ENCODE peak calls at places on chromosomes 13 and 19, in nine cellular contexts. M is psoas muscle; Y is GM23248; L is effector memory CD4-positive, alpha-beta T cell; K is breast epithelium; G is body of pancreas; X is H1; U is tibial artery; A is heart left ventricle. F is an unnamed sample.

GRCh38 chr19:13850910-13851753 is 25.8 kb upstream of the NANOS3 start:
- DNase-seq in K (peak; percentile 91), L (peak; percentile 73), G (peak; percentile 91), U (peak; percentile 92), X (no peak), M (peak; percentile 95), A (peak; percentile 86), Y (peak; percentile 96), F (peak; percentile 96)

GRCh38 chr19:46357846-46358583 is 11.1 kb downstream of the PPP5C start:
- DNase-seq in A (no peak), U (no peak), Y (peak; percentile 71), L (no peak), X (no peak), K (no peak), M (no peak), G (peak; percentile 32), F (no peak)

GRCh38 chr13:34467450-34468083 is 474.5 kb upstream of the NBEA start:
- DNase-seq in K (no peak), U (no peak), G (no peak), Y (no peak), L (no peak), X (no peak), M (no peak), A (no peak), F (no peak)

GRCh38 chr19:36686365-36687213 is 823 bp upstream of the ZNF567 start:
- DNase-seq in L (no peak), K (no peak), U (peak; percentile 20), M (peak; percentile 54), A (no peak), Y (peak; percentile 32), X (peak; percentile 41), G (peak; percentile 20), F (peak; percentile 12)

GRCh38 chr19:47369923-47370625 is 21.0 kb downstream of the DHX34 start:
- DNase-seq in G (peak; percentile 50), X (no peak), K (no peak), A (no peak), U (no peak), M (no peak), Y (peak; percentile 85), L (no peak), F (peak; percentile 63)

GRCh38 chr19:42285546-42285945 is 16.4 kb upstream of the PRR19 start:
- DNase-seq in K (no peak), U (no peak), M (no peak), G (no peak), X (no peak), L (no peak), Y (no peak), A (no peak), F (no peak)

GRCh38 chr13:23987331-23987730 is 90.0 kb upstream of the C1QTNF9B start:
- DNase-seq in M (no peak), U (no peak), G (no peak), L (no peak), X (no peak), K (no peak), Y (peak; percentile 62), A (no peak), F (peak; percentile 62)

GRCh38 chr19:38676023-38676877 is 28.8 kb downstream of the ACTN4 start:
- DNase-seq in Y (peak; percentile 59), M (peak; percentile 63), X (no peak), U (no peak), L (no peak), G (no peak), K (no peak), A (peak; percentile 65), F (peak; percentile 56)

GRCh38 chr13:35191883-35192282 is 249.8 kb downstream of the NBEA start:
- DNase-seq in U (no peak), K (no peak), M (no peak), G (no peak), L (no peak), Y (no peak), X (no peak), A (no peak), F (peak; percentile 2)

GRCh38 chr19:44142014-44142523 is 715 bp downstream of the ZNF234 start:
- DNase-seq in M (no peak), L (no peak), G (no peak), X (peak; percentile 45), A (no peak), U (no peak), K (no peak), Y (peak; percentile 69), F (peak; percentile 44)

GRCh38 chr19:16012552-16012951 is 63.7 kb upstream of the TPM4 start:
- DNase-seq in X (no peak), M (no peak), U (no peak), K (no peak), A (no peak), L (no peak), Y (no peak), G (no peak), F (no peak)
- H3K9me3 ChIP-seq in X (peaks cover 76% of the 10 kb centered on the region), M (no peaks in the 10 kb centered on the region), U (no peaks in the 10 kb centered on the region), K (no peaks in the 10 kb centered on the region), A (no peaks in the 10 kb centered on the region), L (no peaks in the 10 kb centered on the region), Y (no peaks in the 10 kb centered on the region), G (no peaks in the 10 kb centered on the region), F (no peaks in the 10 kb centered on the region)

GRCh38 chr13:19083340-19083739 is 98.3 kb downstream of the TUBA3C start:
- DNase-seq in G (no peak), Y (no peak), A (no peak), X (no peak), L (no peak), U (no peak), M (no peak), K (no peak), F (no peak)
- H3K9me3 ChIP-seq in G (no peaks in the 10 kb centered on the region), Y (no peaks in the 10 kb centered on the region), A (peaks cover 26% of the 10 kb centered on the region), X (peaks cover 71% of the 10 kb centered on the region), L (no peaks in the 10 kb centered on the region), U (peaks cover 13% of the 10 kb centered on the region), M (peaks cover 10% of the 10 kb centered on the region), K (peaks cover 8% of the 10 kb centered on the region), F (no peaks in the 10 kb centered on the region)

DNA sequence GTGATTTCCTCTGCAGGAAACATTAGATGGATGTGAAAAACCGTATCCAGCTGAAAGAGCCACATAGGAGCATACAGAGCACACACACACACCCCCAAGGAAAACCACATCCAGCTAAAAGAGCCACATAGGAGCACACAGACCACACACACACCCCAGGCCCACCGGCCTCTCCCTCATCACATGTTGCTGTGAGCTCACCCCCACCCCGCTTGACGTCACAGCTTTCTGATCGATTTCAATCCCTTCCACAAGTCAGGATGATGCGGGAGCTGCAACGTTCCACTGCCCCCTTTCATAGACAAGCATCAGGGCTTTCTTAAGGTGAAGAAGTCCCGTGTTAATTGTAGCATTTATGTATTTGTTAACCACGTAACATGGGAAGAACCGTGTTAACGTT is 72.4 kb upstream of the SOX1 start:
- DNase-seq in A (no peak), Y (no peak), U (no peak), X (no peak), M (no peak), L (no peak), G (no peak), K (no peak), F (no peak)
- H3K9me3 ChIP-seq in A (peaks cover 19% of the 10 kb centered on the region), Y (no peaks in the 10 kb centered on the region), U (no peaks in the 10 kb centered on the region), X (peaks cover 34% of the 10 kb centered on the region), M (peaks cover 5% of the 10 kb centered on the region), L (no peaks in the 10 kb centered on the region), G (peaks cover 10% of the 10 kb centered on the region), K (peaks cover 21% of the 10 kb centered on the region), F (no peaks in the 10 kb centered on the region)

DNA sequence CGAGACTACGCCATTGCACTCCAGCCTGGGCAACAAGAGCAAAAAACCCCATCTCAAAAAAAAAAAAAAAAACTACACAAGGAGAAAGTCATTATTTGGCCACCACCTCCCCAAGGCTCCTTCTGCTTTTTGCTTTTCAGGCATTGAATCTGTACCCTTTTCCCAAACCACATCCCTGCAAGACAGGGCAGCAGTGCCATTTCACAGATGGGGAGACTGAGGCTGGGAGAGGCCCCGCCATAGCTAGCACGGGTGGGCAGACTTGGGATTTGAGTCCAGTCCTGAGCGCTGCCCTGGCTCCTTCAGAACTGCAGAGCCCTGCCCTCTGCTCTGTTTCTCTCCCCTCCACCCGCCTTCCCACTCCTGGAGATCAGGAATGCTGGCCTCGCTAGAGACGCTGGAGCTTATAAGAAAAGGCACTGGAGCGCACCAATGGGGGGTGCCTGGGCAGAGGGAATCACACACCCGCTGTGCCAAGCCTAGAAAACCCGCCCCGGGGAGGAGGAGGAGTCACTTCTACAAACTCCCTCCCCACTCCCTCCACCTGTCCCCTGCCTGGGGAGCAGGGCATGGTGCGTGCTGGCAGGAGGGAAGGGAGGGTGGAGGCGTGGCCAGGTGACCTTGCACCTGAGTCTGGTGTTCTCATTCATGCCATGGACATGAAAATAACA is 17.6 kb downstream of the TJP3 start:
- DNase-seq in U (no peak), Y (no peak), A (no peak), G (peak; percentile 95), X (peak; percentile 77), K (peak; percentile 79), M (no peak), L (no peak), F (peak; percentile 12)
- H3K9me3 ChIP-seq in U (peaks cover 3% of the 10 kb centered on the region), Y (no peaks in the 10 kb centered on the region), A (peaks cover 5% of the 10 kb centered on the region), G (no peaks in the 10 kb centered on the region), X (no peaks in the 10 kb centered on the region), K (peaks cover 6% of the 10 kb centered on the region), M (no peaks in the 10 kb centered on the region), L (no peaks in the 10 kb centered on the region), F (no peaks in the 10 kb centered on the region)

DNA sequence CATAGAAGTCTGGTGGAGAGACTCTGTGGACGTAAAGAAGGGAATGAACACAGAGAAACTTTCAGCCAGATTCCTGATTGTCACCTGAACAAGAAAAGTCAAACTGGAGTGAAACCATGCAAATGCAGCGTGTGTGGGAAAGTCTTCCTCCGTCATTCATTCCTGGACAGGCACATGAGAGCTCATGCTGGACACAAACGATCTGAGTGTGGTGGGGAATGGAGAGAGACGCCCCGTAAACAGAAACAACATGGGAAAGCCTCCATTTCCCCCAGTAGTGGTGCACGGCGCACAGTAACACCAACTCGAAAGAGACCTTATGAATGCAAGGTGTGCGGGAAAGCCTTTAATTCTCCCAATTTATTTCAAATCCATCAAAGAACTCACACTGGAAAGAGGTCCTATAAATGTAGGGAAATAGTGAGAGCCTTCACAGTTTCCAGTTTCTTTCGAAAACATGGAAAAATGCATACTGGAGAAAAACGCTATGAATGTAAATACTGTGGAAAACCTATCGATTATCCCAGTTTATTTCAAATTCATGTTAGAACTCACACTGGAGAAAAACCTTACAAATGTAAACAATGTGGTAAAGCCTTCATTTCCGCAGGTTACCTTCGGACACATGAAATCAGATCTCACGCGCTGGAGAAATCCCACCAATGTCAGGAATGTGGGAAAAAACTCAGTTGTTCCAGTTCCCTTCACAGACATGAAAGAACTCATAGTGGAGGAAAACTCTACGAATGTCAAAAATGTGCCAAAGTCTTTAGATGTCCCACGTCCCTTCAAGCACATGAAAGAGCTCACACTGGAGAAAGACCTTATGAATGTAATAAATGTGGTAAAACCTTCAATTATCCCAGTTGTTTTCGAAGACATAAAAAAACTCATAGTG is 10.8 kb downstream of the ZNF101 start:
- DNase-seq in A (no peak), L (no peak), U (no peak), K (no peak), G (no peak), M (no peak), X (no peak), Y (no peak), F (no peak)
- H3K9me3 ChIP-seq in A (peaks cover 37% of the 10 kb centered on the region), L (peaks cover 58% of the 10 kb centered on the region), U (peaks cover 49% of the 10 kb centered on the region), K (peaks cover 19% of the 10 kb centered on the region), G (peaks cover 7% of the 10 kb centered on the region), M (peaks cover 8% of the 10 kb centered on the region), X (no peaks in the 10 kb centered on the region), Y (no peaks in the 10 kb centered on the region), F (no peaks in the 10 kb centered on the region)

GRCh38 chr19:22472180-22472637 is 50.1 kb upstream of the ZNF98 start:
- DNase-seq in K (no peak), A (no peak), X (no peak), Y (no peak), U (no peak), G (no peak), L (no peak), M (no peak), F (no peak)
- H3K9me3 ChIP-seq in K (peaks cover 100% of the 10 kb centered on the region), A (peaks cover 100% of the 10 kb centered on the region), X (peaks cover 43% of the 10 kb centered on the region), Y (peaks cover 17% of the 10 kb centered on the region), U (peaks cover 95% of the 10 kb centered on the region), G (peaks cover 56% of the 10 kb centered on the region), L (peaks cover 46% of the 10 kb centered on the region), M (peaks cover 65% of the 10 kb centered on the region), F (no peaks in the 10 kb centered on the region)

F was measured in fibroblast of lung.